ENCODE peak calls at places on chromosomes 6 and 20, in four cellular contexts. H is transverse colon, I is sigmoid colon, A is stomach. L is an unnamed sample.
A peak's percentile ranks its signal among the peaks of the same experiment; 100 is the strongest.

GRCh38 chr6:149236584-149236983 is 80.9 kb upstream of the TAB2 start:
- DNase-seq in H (no peak), I (no peak), A (no peak), L (no peak)

GRCh38 chr20:44614525-44614924 is 32.1 kb downstream of the PKIG start:
- DNase-seq in H (no peak), I (peak; percentile 85), A (no peak), L (no peak)

GRCh38 chr20:62736026-62736406 is 27.4 kb downstream of the NTSR1 start:
- DNase-seq in H (peak; percentile 5), I (no peak), A (no peak), L (no peak)

GRCh38 chr6:132797975-132798819 is at the start of gene SLC18B1:
- DNase-seq in H (peak; percentile 68), I (peak; percentile 79), A (peak; percentile 60), L (peak; percentile 26)

GRCh38 chr20:10404023-10404628 is 29.9 kb downstream of the MKKS start:
- DNase-seq in H (no peak), I (no peak), A (no peak), L (no peak)

GRCh38 chr20:54090230-54091119 is 20.1 kb upstream of the BCAS1 start:
- DNase-seq in H (no peak), I (no peak), A (no peak), L (no peak)

GRCh38 chr6:71197267-71197666 is 91.3 kb upstream of the OGFRL1 start:
- DNase-seq in H (no peak), I (no peak), A (no peak), L (no peak)

GRCh38 chr6:99344289-99344688 is 5.2 kb downstream of the FAXC start:
- DNase-seq in H (no peak), I (no peak), A (no peak), L (no peak)

GRCh38 chr6:13190391-13190790 is 137.9 kb downstream of the TBC1D7 start:
- DNase-seq in H (no peak), I (no peak), A (no peak), L (no peak)

GRCh38 chr6:35242486-35242885 is 17.0 kb upstream of the ZNF76 start:
- DNase-seq in H (no peak), I (no peak), A (no peak), L (no peak)

GRCh38 chr6:24205020-24205492 is 79.0 kb downstream of the NRSN1 start:
- DNase-seq in H (no peak), I (no peak), A (no peak), L (no peak)

GRCh38 chr6:5302220-5302946 is 41.1 kb downstream of the FARS2 start:
- DNase-seq in H (no peak), I (no peak), A (no peak), L (no peak)

GRCh38 chr6:108557494-108558371 is 3.0 kb upstream of the FOXO3 start:
- DNase-seq in H (peak; percentile 80), I (peak; percentile 79), A (peak; percentile 82), L (peak; percentile 65)

GRCh38 chr20:58308680-58309527 is 611 bp upstream of the RAB22A start:
- DNase-seq in H (peak; percentile 48), I (peak; percentile 88), A (no peak), L (peak; percentile 44)

GRCh38 chr6:2935566-2936291 is 32.6 kb upstream of the SERPINB9 start:
- DNase-seq in H (no peak), I (peak; percentile 61), A (peak; percentile 17), L (no peak)

GRCh38 chr6:163652328-163652727 is 237.8 kb downstream of the QKI start:
- DNase-seq in H (no peak), I (no peak), A (no peak), L (no peak)

GRCh38 chr6:2396856-2397640 is 151.6 kb upstream of the GMDS start:
- DNase-seq in H (no peak), I (no peak), A (no peak), L (peak; percentile 17)

GRCh38 chr6:83199865-83200230 is 6.7 kb downstream of the RWDD2A start:
- DNase-seq in H (no peak), I (no peak), A (no peak), L (no peak)

GRCh38 chr20:57714409-57715267 is 4.8 kb upstream of the PMEPA1 start:
- DNase-seq in H (no peak), I (no peak), A (no peak), L (no peak)

GRCh38 chr6:136822051-136822378 is 377 bp upstream of the PEX7 start:
- DNase-seq in H (no peak), I (no peak), A (no peak), L (no peak)

GRCh38 chr6:154292855-154293519 is 63.6 kb downstream of the IPCEF1 start:
- DNase-seq in H (no peak), I (no peak), A (no peak), L (no peak)

GRCh38 chr20:11852189-11852588 is 65.5 kb upstream of the BTBD3 start:
- DNase-seq in H (no peak), I (no peak), A (no peak), L (no peak)

GRCh38 chr20:16187956-16188616 is 385.2 kb downstream of the KIF16B start:
- DNase-seq in H (no peak), I (no peak), A (no peak), L (no peak)

GRCh38 chr6:9140861-9141534 is 705.7 kb upstream of the SLC35B3 start:
- DNase-seq in H (no peak), I (no peak), A (no peak), L (no peak)

GRCh38 chr6:36912583-36912982 is 26.8 kb downstream of the C6orf89 start:
- DNase-seq in H (peak; percentile 14), I (no peak), A (no peak), L (no peak)

GRCh38 chr6:69729870-69730449 is 66.8 kb downstream of the LMBRD1 start:
- DNase-seq in H (no peak), I (no peak), A (no peak), L (no peak)

GRCh38 chr6:41759905-41760579 is 12.8 kb upstream of the PGC start:
- DNase-seq in H (no peak), I (no peak), A (no peak), L (no peak)

GRCh38 chr6:113457156-113457555 is 400.0 kb upstream of the MARCKS start:
- DNase-seq in H (no peak), I (peak; percentile 64), A (no peak), L (no peak)

GRCh38 chr20:21182832-21183563 is 57.1 kb downstream of the KIZ start:
- DNase-seq in H (peak; percentile 22), I (peak; percentile 80), A (no peak), L (no peak)

GRCh38 chr20:24908642-24909041 is 40.4 kb upstream of the CST7 start:
- DNase-seq in H (no peak), I (no peak), A (no peak), L (peak; percentile 0)

GRCh38 chr20:22341508-22341907 is 242.9 kb downstream of the FOXA2 start:
- DNase-seq in H (no peak), I (no peak), A (no peak), L (no peak)

DNA sequence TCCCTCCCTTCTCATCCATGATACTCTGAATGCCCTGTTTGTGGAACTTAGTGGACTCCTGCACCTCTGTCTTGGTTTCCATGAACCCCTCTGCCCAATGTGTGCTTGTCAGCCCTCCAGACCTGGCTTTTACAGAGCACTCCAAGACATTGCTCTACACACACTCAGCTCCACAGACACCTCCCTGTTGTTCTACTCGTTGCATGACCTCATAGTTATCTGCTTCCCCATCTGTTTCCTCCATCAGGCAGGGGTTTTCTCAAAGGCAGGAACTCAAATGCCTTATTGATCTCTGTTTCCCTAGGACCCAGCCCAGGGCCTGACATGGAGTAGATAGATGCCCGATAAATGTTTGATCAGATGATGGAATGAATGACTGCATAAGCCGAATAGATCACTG is 13.3 kb downstream of the PLCG1 start:
- DNase-seq in H (no peak), I (no peak), A (no peak), L (no peak)
- H3K4me1 ChIP-seq in H (peaks cover 35% of the 10 kb centered on the region), I (peaks cover 29% of the 10 kb centered on the region), A (peaks cover 99% of the 10 kb centered on the region), L (no peaks in the 10 kb centered on the region)

GRCh38 chr6:40588070-40588384 is 863 bp upstream of the LRFN2 start:
- DNase-seq in H (no peak), I (no peak), A (no peak), L (no peak)

GRCh38 chr6:40586369-40586768 is 795 bp downstream of the LRFN2 start:
- DNase-seq in H (no peak), I (no peak), A (no peak), L (no peak)

GRCh38 chr6:40587240-40588069 is at the start of gene LRFN2:
- DNase-seq in H (peak; percentile 76), I (peak; percentile 68), A (peak; percentile 83), L (peak; percentile 30)

GRCh38 chr6:40585661-40586269 is 1.4 kb downstream of the LRFN2 start:
- DNase-seq in H (no peak), I (no peak), A (no peak), L (no peak)

GRCh38 chr6:40586800-40587201 is 363 bp downstream of the LRFN2 start:
- DNase-seq in H (no peak), I (no peak), A (peak; percentile 28), L (no peak)
- H3K4me3 ChIP-seq in H (peak overlapping the region; percentile 38), I (peak overlapping the region; percentile 55), A (peak overlapping the region; percentile 51), L (peak overlapping the region; percentile 23)

GRCh38 chr6:144474290-144474689 is 189.2 kb downstream of the UTRN start:
- DNase-seq in H (no peak), I (no peak), A (no peak), L (no peak)
- TF ChIP-seq EP300 in H (no peak), I (no peak), A (no peak), L (no peak)

GRCh38 chr6:106511274-106512047 is 117.8 kb downstream of the RTN4IP1 start:
- DNase-seq in H (peak; percentile 39), I (peak; percentile 66), A (peak; percentile 39), L (no peak)
- H3K4me1 ChIP-seq in H (peaks cover 37% of the 10 kb centered on the region), I (peaks cover 26% of the 10 kb centered on the region), A (peaks cover 53% of the 10 kb centered on the region), L (no peaks in the 10 kb centered on the region)

L was measured in tibial nerve.